ENCODE peak calls at places on chromosomes 3 and 15, in five cellular contexts. A, V, Q, W and G are unnamed samples.

GRCh38 chr3:168539909-168540308 is 444.2 kb upstream of the GOLIM4 start:
- DNase-seq in A (no peak), V (no peak), Q (no peak), W (no peak), G (no peak)

GRCh38 chr15:88454867-88455810 is 12.0 kb downstream of the MRPL46 start:
- DNase-seq in A (peak; percentile 56), V (peak; percentile 80), Q (peak; percentile 87), W (peak; percentile 67), G (peak; percentile 45)

GRCh38 chr15:56353119-56353518 is 12.1 kb upstream of the TEX9 start:
- DNase-seq in A (no peak), V (no peak), Q (no peak), W (no peak), G (no peak)

GRCh38 chr3:139101396-139101795 is 56.7 kb upstream of the PRR23C start:
- DNase-seq in A (no peak), V (no peak), Q (peak; percentile 87), W (no peak), G (no peak)

GRCh38 chr3:135981701-135982403 is 16.3 kb downstream of the PPP2R3A start:
- DNase-seq in A (no peak), V (no peak), Q (no peak), W (no peak), G (no peak)

GRCh38 chr3:14042680-14043079 is 82.0 kb downstream of the CHCHD4 start:
- DNase-seq in A (no peak), V (no peak), Q (no peak), W (no peak), G (no peak)

GRCh38 chr3:186824430-186825139 is 17.9 kb upstream of the ADIPOQ start:
- DNase-seq in A (no peak), V (no peak), Q (no peak), W (no peak), G (no peak)

GRCh38 chr15:98077186-98077585 is 116.7 kb downstream of the ARRDC4 start:
- DNase-seq in A (no peak), V (no peak), Q (no peak), W (no peak), G (no peak)

GRCh38 chr3:141353652-141354495 is 14.4 kb upstream of the ZBTB38 start:
- DNase-seq in A (no peak), V (no peak), Q (no peak), W (no peak), G (no peak)

GRCh38 chr15:45199136-45199810 is 11.5 kb upstream of the SHF start:
- DNase-seq in A (no peak), V (no peak), Q (no peak), W (no peak), G (no peak)

GRCh38 chr15:65512189-65512588 is 5.3 kb downstream of the DPP8 start:
- DNase-seq in A (no peak), V (no peak), Q (no peak), W (no peak), G (no peak)

GRCh38 chr15:39171944-39172368 is 408.9 kb upstream of the THBS1 start:
- DNase-seq in A (peak; percentile 77), V (peak; percentile 82), Q (no peak), W (peak; percentile 56), G (peak; percentile 67)

GRCh38 chr15:101295607-101296225 is 668 bp upstream of the SNRPA1 start:
- DNase-seq in A (no peak), V (no peak), Q (no peak), W (peak; percentile 36), G (no peak)

GRCh38 chr15:25481208-25481862 is 42.5 kb upstream of the UBE3A start:
- DNase-seq in A (peak; percentile 65), V (no peak), Q (no peak), W (no peak), G (peak; percentile 23)

GRCh38 chr3:107803170-107803569 is 280.4 kb downstream of the BBX start:
- DNase-seq in A (no peak), V (no peak), Q (no peak), W (no peak), G (no peak)

GRCh38 chr3:135929670-135930069 is 35.9 kb upstream of the PPP2R3A start:
- DNase-seq in A (no peak), V (peak; percentile 81), Q (peak; percentile 85), W (no peak), G (peak; percentile 49)

GRCh38 chr3:129184396-129184656 is 630 bp upstream of the CNBP start:
- DNase-seq in A (no peak), V (peak; percentile 73), Q (no peak), W (no peak), G (no peak)

GRCh38 chr3:129181834-129182233 is 1.9 kb downstream of the CNBP start:
- DNase-seq in A (no peak), V (no peak), Q (no peak), W (no peak), G (no peak)

GRCh38 chr3:129182390-129183180 is 1.1 kb downstream of the CNBP start:
- DNase-seq in A (no peak), V (no peak), Q (no peak), W (no peak), G (no peak)

GRCh38 chr3:129183569-129184395 is at the start of gene CNBP:
- DNase-seq in A (no peak), V (peak; percentile 96), Q (peak; percentile 97), W (peak; percentile 96), G (peak; percentile 96)

GRCh38 chr3:129180461-129180860 is 3.2 kb downstream of the CNBP start:
- DNase-seq in A (no peak), V (no peak), Q (no peak), W (no peak), G (no peak)
- H3K4me1 ChIP-seq in A (no peaks in the 10 kb centered on the region), V (no peaks in the 10 kb centered on the region), Q (peaks cover 67% of the 10 kb centered on the region), W (peaks cover 82% of the 10 kb centered on the region), G (peaks cover 12% of the 10 kb centered on the region)

DNA sequence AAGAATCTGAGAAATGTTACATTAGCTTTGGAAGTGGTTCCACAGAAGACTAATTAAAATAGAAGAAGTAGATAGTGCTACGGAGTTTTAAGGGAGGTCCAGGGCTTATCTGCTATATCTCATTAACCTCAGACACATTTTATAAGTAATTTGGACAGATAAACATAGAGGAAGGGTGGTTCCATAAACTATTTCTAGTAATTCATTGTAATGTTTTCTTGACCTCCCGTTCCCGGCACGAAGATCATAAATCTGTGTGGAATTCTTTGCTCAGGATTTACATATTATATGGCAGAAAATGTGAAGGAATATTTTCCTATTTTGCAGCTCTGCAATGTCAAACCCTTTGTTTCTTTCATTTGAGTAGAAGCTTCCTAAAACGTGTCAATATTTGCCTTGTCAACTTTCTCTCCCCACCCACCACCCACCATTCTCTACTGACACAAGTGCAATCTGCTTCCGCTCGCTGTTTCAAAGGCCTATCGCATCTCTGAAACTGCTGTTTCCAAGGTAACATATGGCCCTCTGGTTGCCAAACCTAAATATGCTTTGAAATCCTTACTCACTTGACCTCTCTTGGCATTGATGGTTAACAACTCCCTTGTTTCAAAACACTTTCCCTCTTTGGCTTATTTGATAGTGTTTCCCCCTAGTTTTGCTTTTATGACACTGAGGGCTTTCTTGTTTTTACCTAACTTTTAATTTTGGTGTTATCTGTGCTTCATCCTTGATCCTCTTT is 21.4 kb upstream of the PLSCR5 start:
- DNase-seq in A (no peak), V (no peak), Q (no peak), W (no peak), G (no peak)
- TF ChIP-seq EP300 in A (no peak), V (no peak), Q (no peak), W (no peak), G (no peak)

DNA sequence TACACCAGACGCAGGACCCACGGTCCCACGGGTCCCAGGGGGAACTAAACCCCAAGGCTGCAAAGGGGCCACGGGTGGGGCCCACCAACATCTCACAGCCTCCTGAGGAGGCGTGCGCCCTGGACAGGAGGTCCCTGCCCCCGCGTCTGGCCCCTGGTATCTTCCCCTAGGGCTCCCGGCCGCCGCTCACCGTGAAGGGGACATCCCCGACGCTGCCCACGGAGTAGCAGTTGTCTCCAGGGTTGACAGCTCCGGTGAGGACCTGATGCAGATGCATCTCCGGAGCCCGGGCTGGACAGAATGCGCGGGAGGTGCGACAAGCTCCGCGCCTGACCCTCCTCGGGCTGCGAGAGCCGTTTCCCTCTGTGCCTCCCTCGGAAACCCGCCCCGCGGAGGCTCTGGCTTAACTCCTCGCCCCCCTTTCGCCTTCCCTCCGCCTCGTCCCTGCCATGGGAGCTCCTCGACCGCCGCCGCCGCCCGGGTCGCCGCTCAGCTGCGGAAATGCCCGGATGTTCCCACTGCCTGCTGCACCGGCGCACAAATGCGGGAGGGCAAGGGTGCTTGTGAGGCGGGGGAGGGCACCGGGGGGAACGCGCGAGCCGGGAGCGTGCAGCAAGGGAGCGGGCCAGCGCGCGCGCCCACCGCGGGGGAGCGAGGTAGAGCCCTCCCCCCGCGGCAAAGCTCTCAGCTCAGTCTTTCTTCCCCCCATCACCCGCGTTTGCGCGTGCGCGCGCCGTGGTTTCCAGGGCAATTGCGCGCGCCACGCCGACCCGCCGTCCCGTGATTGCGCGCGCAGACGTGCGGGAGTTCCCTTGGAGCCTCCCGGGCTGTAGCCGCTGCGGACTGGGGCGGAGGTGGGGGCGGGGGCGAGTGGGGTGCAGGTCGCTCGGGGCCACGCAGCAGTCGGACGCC is at the start of gene DMXL2:
- DNase-seq in A (peak; percentile 66), V (peak; percentile 93), Q (peak; percentile 93), W (peak; percentile 83), G (peak; percentile 80)
- TF ChIP-seq POLR2A in A (no peak), V (no peak), Q (no peak), W (no peak), G (no peak)

DNA sequence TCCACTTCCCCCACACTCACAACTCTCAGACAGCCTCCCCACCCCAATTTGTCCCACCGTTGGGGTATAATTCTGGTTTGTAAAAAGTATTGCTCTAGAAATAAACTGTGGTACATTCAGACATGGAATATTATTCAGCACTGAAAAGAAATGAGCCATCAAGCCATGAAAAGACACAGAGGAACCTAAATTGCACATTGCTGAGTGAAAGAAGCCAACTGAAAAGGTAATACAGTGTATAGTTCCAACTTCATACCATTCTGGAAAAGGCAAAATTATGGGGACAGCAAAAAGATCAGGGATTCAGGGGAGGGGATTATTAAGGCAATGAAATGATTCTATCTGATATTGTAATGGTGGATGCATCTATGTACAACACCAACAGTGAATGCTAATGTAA is 10.5 kb downstream of the ANXA2 start:
- DNase-seq in A (no peak), V (no peak), Q (no peak), W (no peak), G (no peak)
- H3K4me1 ChIP-seq in A (peaks cover 7% of the 10 kb centered on the region), V (no peaks in the 10 kb centered on the region), Q (peaks cover 49% of the 10 kb centered on the region), W (peaks cover 100% of the 10 kb centered on the region), G (peaks cover 18% of the 10 kb centered on the region)

GRCh38 chr15:83928392-83928734 is 274.4 kb downstream of the ADAMTSL3 start:
- DNase-seq in A (no peak), V (no peak), Q (no peak), W (no peak), G (no peak)
- TF ChIP-seq EP300 in A (no peak), V (no peak), Q (no peak), W (no peak), G (no peak)

GRCh38 chr3:10870296-10870695 is 54.3 kb downstream of the SLC6A11 start:
- DNase-seq in A (no peak), V (no peak), Q (no peak), W (no peak), G (no peak)
- TF ChIP-seq POLR2A in A (no peak), V (no peak), Q (no peak), W (no peak), G (no peak)